ENCODE peak calls at places on chromosomes 11 and 22, in nine cellular contexts. One of them, this sample, is unnamed. For H3K4me1, the result is how much of the 10 kb centered on the place peaks cover.

GRCh38 chr11:48087974-48088681 is 107.8 kb downstream of the PTPRJ start:
- DNase-seq in uterus: no peak
- DNase-seq in GM23248: no peak
- DNase-seq in effector memory CD4-positive, alpha-beta T cell: no peak
- DNase-seq in naive thymus-derived CD4-positive, alpha-beta T cell: no peak
- DNase-seq in cardiac muscle cell: no peak
- DNase-seq in astrocyte: no peak
- DNase-seq in psoas muscle: no peak
- DNase-seq in heart right ventricle: peak
- DNase-seq in this sample: no peak

GRCh38 chr11:119895981-119896380 is 167.0 kb upstream of the NECTIN1 start:
- DNase-seq in astrocyte: no peak
- DNase-seq in heart right ventricle: no peak
- DNase-seq in uterus: no peak
- DNase-seq in effector memory CD4-positive, alpha-beta T cell: no peak
- DNase-seq in psoas muscle: no peak
- DNase-seq in cardiac muscle cell: no peak
- DNase-seq in naive thymus-derived CD4-positive, alpha-beta T cell: no peak
- DNase-seq in GM23248: no peak
- DNase-seq in this sample: no peak

GRCh38 chr11:976431-977160 is 50.9 kb downstream of the AP2A2 start:
- DNase-seq in cardiac muscle cell: no peak
- DNase-seq in uterus: no peak
- DNase-seq in effector memory CD4-positive, alpha-beta T cell: no peak
- DNase-seq in naive thymus-derived CD4-positive, alpha-beta T cell: no peak
- DNase-seq in GM23248: peak
- DNase-seq in heart right ventricle: no peak
- DNase-seq in astrocyte: peak
- DNase-seq in psoas muscle: no peak
- DNase-seq in this sample: peak

GRCh38 chr11:112968988-112969714 is 7.9 kb downstream of the NCAM1 start:
- DNase-seq in heart right ventricle: no peak
- DNase-seq in GM23248: peak
- DNase-seq in cardiac muscle cell: no peak
- DNase-seq in effector memory CD4-positive, alpha-beta T cell: no peak
- DNase-seq in uterus: no peak
- DNase-seq in naive thymus-derived CD4-positive, alpha-beta T cell: no peak
- DNase-seq in astrocyte: peak
- DNase-seq in psoas muscle: no peak
- DNase-seq in this sample: peak

GRCh38 chr11:67349457-67349856 is 3.9 kb downstream of the POLD4 start:
- DNase-seq in GM23248: no peak
- DNase-seq in naive thymus-derived CD4-positive, alpha-beta T cell: no peak
- DNase-seq in cardiac muscle cell: no peak
- DNase-seq in astrocyte: no peak
- DNase-seq in heart right ventricle: no peak
- DNase-seq in effector memory CD4-positive, alpha-beta T cell: no peak
- DNase-seq in psoas muscle: no peak
- DNase-seq in uterus: no peak
- DNase-seq in this sample: no peak

GRCh38 chr11:130874396-130874795 is 41.9 kb downstream of the SNX19 start:
- DNase-seq in astrocyte: peak
- DNase-seq in GM23248: peak
- DNase-seq in heart right ventricle: no peak
- DNase-seq in uterus: no peak
- DNase-seq in effector memory CD4-positive, alpha-beta T cell: no peak
- DNase-seq in psoas muscle: no peak
- DNase-seq in cardiac muscle cell: no peak
- DNase-seq in naive thymus-derived CD4-positive, alpha-beta T cell: no peak
- DNase-seq in this sample: no peak

GRCh38 chr11:3158131-3158591 is 6.9 kb downstream of the OSBPL5 start:
- DNase-seq in heart right ventricle: no peak
- DNase-seq in psoas muscle: peak
- DNase-seq in uterus: no peak
- DNase-seq in GM23248: no peak
- DNase-seq in astrocyte: no peak
- DNase-seq in naive thymus-derived CD4-positive, alpha-beta T cell: no peak
- DNase-seq in cardiac muscle cell: no peak
- DNase-seq in effector memory CD4-positive, alpha-beta T cell: no peak
- DNase-seq in this sample: no peak

GRCh38 chr22:42621505-42622002 is 6.9 kb upstream of the POLDIP3 start:
- DNase-seq in cardiac muscle cell: peak
- DNase-seq in effector memory CD4-positive, alpha-beta T cell: peak
- DNase-seq in naive thymus-derived CD4-positive, alpha-beta T cell: peak
- DNase-seq in uterus: peak
- DNase-seq in astrocyte: peak
- DNase-seq in GM23248: peak
- DNase-seq in psoas muscle: peak
- DNase-seq in heart right ventricle: peak
- DNase-seq in this sample: peak

GRCh38 chr22:34696557-34696956 is 369.4 kb upstream of the ISX start:
- DNase-seq in GM23248: peak
- DNase-seq in effector memory CD4-positive, alpha-beta T cell: no peak
- DNase-seq in uterus: no peak
- DNase-seq in naive thymus-derived CD4-positive, alpha-beta T cell: no peak
- DNase-seq in heart right ventricle: no peak
- DNase-seq in psoas muscle: no peak
- DNase-seq in astrocyte: no peak
- DNase-seq in cardiac muscle cell: peak
- DNase-seq in this sample: no peak

GRCh38 chr11:45607995-45608394 is 57.4 kb downstream of the CHST1 start:
- DNase-seq in cardiac muscle cell: no peak
- DNase-seq in GM23248: no peak
- DNase-seq in astrocyte: no peak
- DNase-seq in effector memory CD4-positive, alpha-beta T cell: no peak
- DNase-seq in heart right ventricle: peak
- DNase-seq in uterus: no peak
- DNase-seq in naive thymus-derived CD4-positive, alpha-beta T cell: no peak
- DNase-seq in psoas muscle: no peak
- DNase-seq in this sample: no peak

GRCh38 chr11:92540113-92540512 is 315.5 kb downstream of the FAT3 start:
- DNase-seq in effector memory CD4-positive, alpha-beta T cell: no peak
- DNase-seq in uterus: no peak
- DNase-seq in heart right ventricle: no peak
- DNase-seq in naive thymus-derived CD4-positive, alpha-beta T cell: no peak
- DNase-seq in GM23248: no peak
- DNase-seq in psoas muscle: no peak
- DNase-seq in cardiac muscle cell: no peak
- DNase-seq in astrocyte: no peak
- DNase-seq in this sample: no peak

GRCh38 chr22:39325392-39325932 is 6.0 kb upstream of the RPL3 start:
- DNase-seq in GM23248: peak
- DNase-seq in astrocyte: no peak
- DNase-seq in psoas muscle: no peak
- DNase-seq in cardiac muscle cell: no peak
- DNase-seq in heart right ventricle: no peak
- DNase-seq in naive thymus-derived CD4-positive, alpha-beta T cell: no peak
- DNase-seq in uterus: no peak
- DNase-seq in effector memory CD4-positive, alpha-beta T cell: no peak
- DNase-seq in this sample: no peak

GRCh38 chr22:20247010-20247505 is 21.1 kb downstream of the RTN4R start:
- DNase-seq in GM23248: no peak
- DNase-seq in astrocyte: peak
- DNase-seq in heart right ventricle: no peak
- DNase-seq in uterus: peak
- DNase-seq in effector memory CD4-positive, alpha-beta T cell: no peak
- DNase-seq in psoas muscle: peak
- DNase-seq in cardiac muscle cell: peak
- DNase-seq in naive thymus-derived CD4-positive, alpha-beta T cell: no peak
- DNase-seq in this sample: no peak

GRCh38 chr11:6612816-6613136 is 760 bp upstream of the TAF10 start:
- DNase-seq in naive thymus-derived CD4-positive, alpha-beta T cell: no peak
- DNase-seq in uterus: no peak
- DNase-seq in heart right ventricle: peak
- DNase-seq in psoas muscle: no peak
- DNase-seq in astrocyte: no peak
- DNase-seq in effector memory CD4-positive, alpha-beta T cell: no peak
- DNase-seq in GM23248: no peak
- DNase-seq in cardiac muscle cell: no peak
- DNase-seq in this sample: no peak

GRCh38 chr22:43625242-43625641 is 186.9 kb downstream of the EFCAB6 start:
- DNase-seq in cardiac muscle cell: no peak
- DNase-seq in uterus: no peak
- DNase-seq in effector memory CD4-positive, alpha-beta T cell: no peak
- DNase-seq in heart right ventricle: no peak
- DNase-seq in astrocyte: peak
- DNase-seq in psoas muscle: no peak
- DNase-seq in naive thymus-derived CD4-positive, alpha-beta T cell: no peak
- DNase-seq in GM23248: peak
- DNase-seq in this sample: no peak

GRCh38 chr11:129591527-129591926 is 215.9 kb downstream of the BARX2 start:
- DNase-seq in uterus: no peak
- DNase-seq in heart right ventricle: no peak
- DNase-seq in astrocyte: no peak
- DNase-seq in cardiac muscle cell: no peak
- DNase-seq in effector memory CD4-positive, alpha-beta T cell: no peak
- DNase-seq in naive thymus-derived CD4-positive, alpha-beta T cell: no peak
- DNase-seq in GM23248: no peak
- DNase-seq in psoas muscle: no peak
- DNase-seq in this sample: no peak

GRCh38 chr22:38655532-38656255 is 498 bp downstream of the FAM227A start:
- DNase-seq in GM23248: peak
- DNase-seq in astrocyte: no peak
- DNase-seq in effector memory CD4-positive, alpha-beta T cell: no peak
- DNase-seq in naive thymus-derived CD4-positive, alpha-beta T cell: no peak
- DNase-seq in cardiac muscle cell: no peak
- DNase-seq in heart right ventricle: no peak
- DNase-seq in uterus: no peak
- DNase-seq in psoas muscle: no peak
- DNase-seq in this sample: no peak

GRCh38 chr22:45867118-45867905 is 109.7 kb downstream of the WNT7B start:
- DNase-seq in naive thymus-derived CD4-positive, alpha-beta T cell: no peak
- DNase-seq in GM23248: peak
- DNase-seq in cardiac muscle cell: peak
- DNase-seq in uterus: peak
- DNase-seq in heart right ventricle: no peak
- DNase-seq in astrocyte: no peak
- DNase-seq in psoas muscle: no peak
- DNase-seq in effector memory CD4-positive, alpha-beta T cell: no peak
- DNase-seq in this sample: peak
- H3K4me3 ChIP-seq in naive thymus-derived CD4-positive, alpha-beta T cell: no peak
- H3K4me3 ChIP-seq in GM23248: peak
- H3K4me3 ChIP-seq in cardiac muscle cell: peak
- H3K4me3 ChIP-seq in uterus: no peak
- H3K4me3 ChIP-seq in heart right ventricle: peak
- H3K4me3 ChIP-seq in astrocyte: no peak
- H3K4me3 ChIP-seq in psoas muscle: peak
- H3K4me3 ChIP-seq in effector memory CD4-positive, alpha-beta T cell: no peak
- H3K4me3 ChIP-seq in this sample: no peak

DNA sequence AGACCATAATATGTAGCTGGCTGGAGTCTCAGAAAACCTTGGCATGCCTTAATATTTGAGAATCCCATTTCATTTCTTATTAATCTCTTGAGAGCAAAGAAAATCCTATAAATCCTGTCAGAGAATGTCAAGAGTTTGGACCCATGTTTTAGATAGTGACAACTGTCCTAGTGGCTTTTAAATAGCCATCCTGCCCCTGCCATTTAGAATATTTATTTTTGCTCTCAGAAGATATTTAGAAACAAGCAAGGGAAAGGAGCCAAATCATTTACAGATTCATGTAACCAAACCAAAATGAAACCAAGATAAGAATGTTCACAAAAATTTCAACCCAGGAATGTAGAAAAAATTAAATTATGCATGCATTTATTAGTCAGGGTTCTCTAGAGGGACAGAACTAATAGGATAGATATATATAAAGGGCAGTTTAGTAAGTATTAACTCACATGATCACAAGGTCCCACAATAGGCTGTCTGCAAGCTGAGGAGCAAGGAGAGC is 107.3 kb downstream of the SWAP70 start:
- DNase-seq in cardiac muscle cell: no peak
- DNase-seq in GM23248: no peak
- DNase-seq in astrocyte: peak
- DNase-seq in effector memory CD4-positive, alpha-beta T cell: no peak
- DNase-seq in heart right ventricle: no peak
- DNase-seq in naive thymus-derived CD4-positive, alpha-beta T cell: no peak
- DNase-seq in psoas muscle: no peak
- DNase-seq in uterus: no peak
- DNase-seq in this sample: no peak
- H3K4me1 ChIP-seq in cardiac muscle cell: under half
- H3K4me1 ChIP-seq in GM23248: under half
- H3K4me1 ChIP-seq in astrocyte: under half
- H3K4me1 ChIP-seq in effector memory CD4-positive, alpha-beta T cell: under half
- H3K4me1 ChIP-seq in heart right ventricle: under half
- H3K4me1 ChIP-seq in naive thymus-derived CD4-positive, alpha-beta T cell: under half
- H3K4me1 ChIP-seq in psoas muscle: under half
- H3K4me1 ChIP-seq in uterus: under half
- H3K4me1 ChIP-seq in this sample: under half

GRCh38 chr11:133530501-133530835 is 1.8 kb downstream of the OPCML start:
- DNase-seq in naive thymus-derived CD4-positive, alpha-beta T cell: no peak
- DNase-seq in cardiac muscle cell: no peak
- DNase-seq in psoas muscle: no peak
- DNase-seq in heart right ventricle: no peak
- DNase-seq in uterus: no peak
- DNase-seq in GM23248: no peak
- DNase-seq in effector memory CD4-positive, alpha-beta T cell: no peak
- DNase-seq in astrocyte: no peak
- DNase-seq in this sample: no peak
- H3K4me3 ChIP-seq in naive thymus-derived CD4-positive, alpha-beta T cell: no peak
- H3K4me3 ChIP-seq in cardiac muscle cell: no peak
- H3K4me3 ChIP-seq in psoas muscle: no peak
- H3K4me3 ChIP-seq in heart right ventricle: no peak
- H3K4me3 ChIP-seq in uterus: no peak
- H3K4me3 ChIP-seq in GM23248: no peak
- H3K4me3 ChIP-seq in effector memory CD4-positive, alpha-beta T cell: no peak
- H3K4me3 ChIP-seq in astrocyte: no peak
- H3K4me3 ChIP-seq in this sample: no peak

GRCh38 chr11:127000291-127000968 is at the start of gene KIRREL3:
- DNase-seq in psoas muscle: no peak
- DNase-seq in cardiac muscle cell: peak
- DNase-seq in effector memory CD4-positive, alpha-beta T cell: no peak
- DNase-seq in astrocyte: peak
- DNase-seq in naive thymus-derived CD4-positive, alpha-beta T cell: no peak
- DNase-seq in heart right ventricle: no peak
- DNase-seq in uterus: no peak
- DNase-seq in GM23248: peak
- DNase-seq in this sample: no peak

GRCh38 chr11:126997196-126997595 is 3.4 kb downstream of the KIRREL3 start:
- DNase-seq in effector memory CD4-positive, alpha-beta T cell: no peak
- DNase-seq in psoas muscle: no peak
- DNase-seq in cardiac muscle cell: no peak
- DNase-seq in uterus: no peak
- DNase-seq in heart right ventricle: no peak
- DNase-seq in astrocyte: peak
- DNase-seq in GM23248: peak
- DNase-seq in naive thymus-derived CD4-positive, alpha-beta T cell: no peak
- DNase-seq in this sample: no peak

GRCh38 chr11:126997641-126998040 is 2.9 kb downstream of the KIRREL3 start:
- DNase-seq in effector memory CD4-positive, alpha-beta T cell: no peak
- DNase-seq in cardiac muscle cell: no peak
- DNase-seq in psoas muscle: no peak
- DNase-seq in GM23248: peak
- DNase-seq in naive thymus-derived CD4-positive, alpha-beta T cell: no peak
- DNase-seq in heart right ventricle: no peak
- DNase-seq in uterus: no peak
- DNase-seq in astrocyte: no peak
- DNase-seq in this sample: no peak

GRCh38 chr11:127000991-127001390 is 421 bp upstream of the KIRREL3 start:
- DNase-seq in uterus: no peak
- DNase-seq in naive thymus-derived CD4-positive, alpha-beta T cell: no peak
- DNase-seq in psoas muscle: no peak
- DNase-seq in heart right ventricle: no peak
- DNase-seq in effector memory CD4-positive, alpha-beta T cell: no peak
- DNase-seq in cardiac muscle cell: no peak
- DNase-seq in astrocyte: peak
- DNase-seq in GM23248: peak
- DNase-seq in this sample: no peak

GRCh38 chr11:126999366-126999765 is 1.2 kb downstream of the KIRREL3 start:
- DNase-seq in psoas muscle: no peak
- DNase-seq in GM23248: no peak
- DNase-seq in naive thymus-derived CD4-positive, alpha-beta T cell: no peak
- DNase-seq in effector memory CD4-positive, alpha-beta T cell: no peak
- DNase-seq in cardiac muscle cell: no peak
- DNase-seq in uterus: no peak
- DNase-seq in astrocyte: no peak
- DNase-seq in heart right ventricle: no peak
- DNase-seq in this sample: no peak
- H3K4me1 ChIP-seq in psoas muscle: under half
- H3K4me1 ChIP-seq in GM23248: half or more
- H3K4me1 ChIP-seq in naive thymus-derived CD4-positive, alpha-beta T cell: under half
- H3K4me1 ChIP-seq in effector memory CD4-positive, alpha-beta T cell: under half
- H3K4me1 ChIP-seq in cardiac muscle cell: under half
- H3K4me1 ChIP-seq in uterus: under half
- H3K4me1 ChIP-seq in astrocyte: under half
- H3K4me1 ChIP-seq in heart right ventricle: under half
- H3K4me1 ChIP-seq in this sample: half or more